ENCODE peak calls at places on chromosomes 11 and 22, in eight cellular contexts. D is activated CD4-positive, alpha-beta T cell treated with anti-CD3 and anti-CD28 coated beads, Interleukin-2, amount 50 U/mL, for 24 hours; R is occipital lobe; H is body of pancreas; A is HCT116; Y is fibroblast of mammary gland; C is left cardiac atrium; Z is naive thymus-derived CD8-positive, alpha-beta T cell. U is an unnamed sample.

GRCh38 chr22:49807780-49808708 is 19.6 kb downstream of the BRD1 start:
- DNase-seq in C (no peak), Z (no peak), H (no peak), R (no peak), Y (no peak), D (no peak), A (no peak), U (no peak)

GRCh38 chr11:107707128-107707760 is 4.6 kb downstream of the SLN start:
- DNase-seq in R (no peak), A (no peak), D (no peak), H (no peak), Z (no peak), C (no peak), Y (no peak), U (no peak)

GRCh38 chr11:26726960-26727359 is 5.1 kb upstream of the SLC5A12 start:
- DNase-seq in D (no peak), R (no peak), C (no peak), Z (no peak), A (no peak), H (no peak), Y (no peak), U (no peak)

GRCh38 chr22:44930711-44931035 is 79.1 kb downstream of the PHF21B start:
- DNase-seq in D (no peak), R (no peak), H (no peak), Y (no peak), C (no peak), Z (no peak), A (no peak), U (no peak)

GRCh38 chr11:73320786-73321325 is 12.8 kb downstream of the ARHGEF17 start:
- DNase-seq in Z (no peak), D (no peak), A (no peak), R (no peak), H (no peak), C (no peak), Y (peak), U (no peak)

GRCh38 chr11:4539603-4540219 is 5.3 kb upstream of the OR52M1 start:
- DNase-seq in D (peak), Y (peak), H (peak), C (peak), A (no peak), R (no peak), Z (peak), U (peak)

GRCh38 chr11:65643971-65644370 is 6.1 kb downstream of the SIPA1 start:
- DNase-seq in H (no peak), D (no peak), A (no peak), Z (no peak), R (no peak), Y (no peak), C (no peak), U (no peak)

GRCh38 chr22:46068908-46069481 is 81.3 kb upstream of the PPARA start:
- DNase-seq in Y (peak), A (no peak), D (no peak), C (peak), Z (no peak), R (no peak), H (no peak), U (peak)

GRCh38 chr11:36316049-36316448 is 20.0 kb downstream of the PRR5L start:
- DNase-seq in A (no peak), H (no peak), Y (no peak), Z (no peak), D (no peak), C (no peak), R (no peak), U (no peak)

GRCh38 chr11:132988381-132988780 is 543.9 kb downstream of the OPCML start:
- DNase-seq in R (no peak), D (no peak), H (no peak), A (no peak), C (no peak), Y (no peak), Z (no peak), U (no peak)

GRCh38 chr11:117612111-117612510 is 184.9 kb downstream of the DSCAML1 start:
- DNase-seq in Z (no peak), Y (no peak), C (no peak), A (no peak), H (no peak), D (no peak), R (no peak), U (no peak)

GRCh38 chr11:10379433-10379832 is 74.6 kb downstream of the ADM start:
- DNase-seq in H (no peak), C (no peak), Z (no peak), D (no peak), R (no peak), A (no peak), Y (peak), U (no peak)

GRCh38 chr22:49724893-49725489 is 102.7 kb downstream of the BRD1 start:
- DNase-seq in D (peak), H (peak), Z (peak), C (peak), A (peak), R (peak), Y (peak), U (peak)

GRCh38 chr11:67561971-67562560 is 21.5 kb upstream of the GSTP1 start:
- DNase-seq in C (no peak), Z (no peak), D (no peak), H (no peak), Y (no peak), A (no peak), R (no peak), U (no peak)

GRCh38 chr11:134685981-134686380 is 273.9 kb upstream of the B3GAT1 start:
- DNase-seq in H (no peak), D (no peak), A (no peak), Y (no peak), C (no peak), Z (no peak), R (no peak), U (no peak)